ENCODE peak calls at places on chromosomes 7 and 10, in nine cellular contexts. S, J, I, X, P, L, Q, K and G are unnamed samples.
A peak's percentile ranks its signal among the peaks of the same experiment; 100 is the strongest.

GRCh38 chr7:19939746-19940145 is 166.3 kb upstream of the TMEM196 start:
- DNase-seq in X (no peak), I (no peak), K (no peak), Q (no peak), L (no peak), P (no peak), S (no peak), J (no peak), G (no peak)

GRCh38 chr7:95605275-95605674 is 9.0 kb upstream of the PDK4 start:
- DNase-seq in K (no peak), L (no peak), I (no peak), P (no peak), S (no peak), Q (no peak), X (no peak), J (no peak), G (no peak)

GRCh38 chr7:103735377-103735776 is 254.1 kb downstream of the RELN start:
- DNase-seq in S (no peak), Q (no peak), X (no peak), K (no peak), L (no peak), I (no peak), P (peak; percentile 88), J (no peak), G (no peak)

GRCh38 chr7:949021-949934 is 5.2 kb downstream of the ADAP1 start:
- DNase-seq in K (no peak), S (no peak), X (no peak), P (no peak), I (peak; percentile 38), Q (no peak), J (peak; percentile 38), L (no peak), G (peak; percentile 75)

GRCh38 chr7:134636008-134636449 is 10.6 kb upstream of the BPGM start:
- DNase-seq in Q (no peak), L (no peak), K (no peak), S (no peak), I (no peak), P (peak; percentile 65), X (no peak), J (no peak), G (no peak)

GRCh38 chr10:16809074-16809718 is 8.0 kb downstream of the RSU1 start:
- DNase-seq in P (peak; percentile 64), J (peak; percentile 56), X (peak; percentile 18), L (no peak), S (peak; percentile 31), K (no peak), Q (no peak), I (peak; percentile 35), G (no peak)

GRCh38 chr7:26949319-26949718 is 84.9 kb upstream of the SKAP2 start:
- DNase-seq in K (no peak), X (no peak), J (no peak), S (no peak), I (no peak), Q (no peak), L (no peak), P (no peak), G (no peak)

GRCh38 chr10:89337493-89337892 is 9.7 kb downstream of the IFIT3 start:
- DNase-seq in Q (no peak), P (peak; percentile 26), J (no peak), K (no peak), X (no peak), I (no peak), L (no peak), S (peak; percentile 23), G (no peak)

GRCh38 chr10:14751576-14752330 is 22.9 kb downstream of the FAM107B start:
- DNase-seq in Q (no peak), J (peak; percentile 38), X (peak; percentile 67), I (peak; percentile 81), K (peak; percentile 70), S (no peak), L (no peak), P (no peak), G (peak; percentile 42)

GRCh38 chr10:80163741-80164341 is 31.3 kb downstream of the PLAC9 start:
- DNase-seq in Q (no peak), X (peak; percentile 55), J (peak; percentile 76), K (no peak), L (no peak), P (peak; percentile 48), I (no peak), S (no peak), G (no peak)

GRCh38 chr7:104973909-104974415 is 40.0 kb upstream of the KMT2E start:
- DNase-seq in S (no peak), I (no peak), K (no peak), J (no peak), P (peak; percentile 94), X (no peak), Q (no peak), L (no peak), G (no peak)

GRCh38 chr10:101330236-101331225 is 23.4 kb upstream of the BTRC start:
- DNase-seq in Q (no peak), L (no peak), S (no peak), K (no peak), P (no peak), J (no peak), X (no peak), I (no peak), G (no peak)

GRCh38 chr10:113386005-113386404 is 166.8 kb upstream of the HABP2 start:
- DNase-seq in J (no peak), I (peak; percentile 30), P (peak; percentile 34), K (no peak), X (no peak), Q (no peak), S (peak; percentile 38), L (peak; percentile 12), G (no peak)

GRCh38 chr7:89002942-89003618 is 207.5 kb upstream of the TEX47 start:
- DNase-seq in K (no peak), L (no peak), S (no peak), Q (no peak), P (peak; percentile 10), J (no peak), X (no peak), I (no peak), G (no peak)

GRCh38 chr10:77386833-77387232 is 250.8 kb downstream of the KCNMA1 start:
- DNase-seq in X (no peak), K (peak; percentile 58), J (no peak), P (peak; percentile 82), L (no peak), I (no peak), Q (no peak), S (no peak), G (no peak)

GRCh38 chr10:22620929-22621328 is 93.4 kb downstream of the PIP4K2A start:
- DNase-seq in I (no peak), P (no peak), S (no peak), Q (no peak), K (no peak), X (no peak), J (no peak), L (no peak), G (no peak)

GRCh38 chr10:13505040-13505680 is 23.7 kb downstream of the BEND7 start:
- DNase-seq in X (no peak), K (no peak), S (no peak), L (no peak), P (no peak), Q (no peak), J (no peak), I (no peak), G (peak; percentile 24)

GRCh38 chr10:102604379-102604960 is 39.8 kb upstream of the TRIM8 start:
- DNase-seq in I (no peak), P (peak; percentile 86), X (no peak), L (peak; percentile 86), K (no peak), J (no peak), Q (no peak), S (peak; percentile 86), G (no peak)

GRCh38 chr7:137488038-137488437 is 144.5 kb upstream of the PTN start:
- DNase-seq in K (no peak), Q (no peak), J (no peak), X (no peak), L (no peak), I (no peak), P (no peak), S (no peak), G (no peak)

GRCh38 chr10:103851261-103851660 is 4.1 kb downstream of the SH3PXD2A start:
- DNase-seq in X (no peak), I (no peak), J (peak; percentile 47), P (no peak), K (no peak), Q (no peak), L (no peak), S (no peak), G (no peak)

GRCh38 chr10:103847909-103848468 is 7.4 kb downstream of the SH3PXD2A start:
- DNase-seq in Q (no peak), I (no peak), X (no peak), S (peak; percentile 18), P (no peak), K (no peak), J (no peak), L (peak; percentile 59), G (no peak)

GRCh38 chr10:103850572-103850895 is 4.8 kb downstream of the SH3PXD2A start:
- DNase-seq in K (no peak), S (no peak), J (no peak), L (no peak), X (no peak), I (no peak), P (no peak), Q (no peak), G (no peak)

GRCh38 chr10:103849880-103850571 is 5.3 kb downstream of the SH3PXD2A start:
- DNase-seq in P (peak; percentile 75), X (no peak), I (peak; percentile 48), L (no peak), Q (no peak), J (no peak), S (no peak), K (no peak), G (no peak)

GRCh38 chr10:103849212-103849877 is 6.0 kb downstream of the SH3PXD2A start:
- DNase-seq in K (no peak), P (no peak), Q (no peak), S (no peak), X (no peak), J (no peak), I (no peak), L (no peak), G (no peak)
- H3K27ac ChIP-seq in K (peak overlapping the region; percentile 44), P (peak overlapping the region; percentile 63), Q (peak overlapping the region; percentile 74), S (no peak overlapping the region), X (peak overlapping the region; percentile 97), J (peak overlapping the region; percentile 88), I (peak overlapping the region; percentile 40), L (no peak overlapping the region), G (peak overlapping the region; percentile 28)

GRCh38 chr10:71888623-71889387 is 37.8 kb upstream of the PSAP start:
- DNase-seq in J (peak; percentile 78), S (peak; percentile 35), X (peak; percentile 87), Q (peak; percentile 69), K (peak; percentile 91), I (peak; percentile 83), L (peak; percentile 72), P (peak; percentile 74), G (peak; percentile 95)
- TF ChIP-seq POLR2A in J (no peak), S (peak; percentile 59), X (peak; percentile 40), Q (no peak), K (peak; percentile 72), I (peak; percentile 46), L (peak; percentile 80), P (no peak), G (peak; percentile 66)

GRCh38 chr7:123558506-123558874 is 872 bp upstream of the NDUFA5 start:
- DNase-seq in S (no peak), X (no peak), K (no peak), Q (no peak), L (no peak), I (no peak), P (no peak), J (no peak), G (no peak)
- H3K4me3 ChIP-seq in S (peak overlapping the region; percentile 99), X (peak overlapping the region; percentile 86), K (peak overlapping the region; percentile 67), Q (peak overlapping the region; percentile 89), L (peak overlapping the region; percentile 97), I (no peak overlapping the region), P (peak overlapping the region; percentile 66), J (no peak overlapping the region), G (peak overlapping the region; percentile 81)

GRCh38 chr10:97096327-97097153 is 89.2 kb downstream of the SLIT1 start:
- DNase-seq in L (no peak), P (no peak), I (no peak), X (no peak), S (no peak), Q (no peak), J (no peak), K (peak; percentile 43), G (no peak)
- H3K27ac ChIP-seq in L (no peak overlapping the region), P (no peak overlapping the region), I (no peak overlapping the region), X (no peak overlapping the region), S (no peak overlapping the region), Q (no peak overlapping the region), J (no peak overlapping the region), K (no peak overlapping the region), G (no peak overlapping the region)